ENCODE peak calls at places on chromosomes 11 and 22, in ten cellular contexts. E, J, R, W, U, S, Z, B, Y and N are unnamed samples.

GRCh38 chr11:19253817-19254216 is 13.1 kb upstream of the E2F8 start:
- DNase-seq in R (no peak), S (no peak), J (no peak), Z (no peak), B (no peak), E (no peak), U (no peak), W (no peak), Y (no peak), N (no peak)

GRCh38 chr22:22943521-22944267 is 56.1 kb downstream of the IGLL5 start:
- DNase-seq in E (peak), R (peak), Z (no peak), J (no peak), B (peak), W (no peak), Y (no peak), S (no peak), U (peak), N (peak)

GRCh38 chr22:23574371-23574811 is 5.7 kb downstream of the IGLL1 start:
- DNase-seq in W (no peak), Z (no peak), S (peak), J (no peak), E (no peak), Y (no peak), U (no peak), R (peak), B (no peak), N (no peak)

GRCh38 chr11:112364962-112365481 is 104.4 kb upstream of the PLET1 start:
- DNase-seq in B (no peak), Y (no peak), E (no peak), U (no peak), J (no peak), Z (no peak), S (no peak), W (no peak), R (no peak), N (no peak)

GRCh38 chr11:1073261-1073724 is 1.4 kb upstream of the MUC2 start:
- DNase-seq in J (peak), E (no peak), S (peak), W (peak), B (peak), Z (peak), R (peak), Y (peak), U (no peak), N (no peak)

GRCh38 chr11:44025727-44026126 is 22.1 kb upstream of the ACCSL start:
- DNase-seq in Y (no peak), R (no peak), U (no peak), B (no peak), W (no peak), E (no peak), S (no peak), J (no peak), Z (no peak), N (no peak)

GRCh38 chr11:13681470-13681869 is 13.0 kb downstream of the FAR1 start:
- DNase-seq in R (no peak), B (no peak), Y (no peak), S (no peak), E (no peak), U (no peak), W (no peak), Z (no peak), J (no peak), N (no peak)

GRCh38 chr11:102900346-102900745 is 25.6 kb upstream of the MMP12 start:
- DNase-seq in Z (no peak), Y (no peak), W (no peak), J (no peak), R (no peak), S (no peak), B (no peak), U (no peak), E (no peak), N (no peak)

GRCh38 chr11:72848846-72849466 is 34.7 kb downstream of the ATG16L2 start:
- DNase-seq in R (no peak), S (no peak), Z (no peak), Y (no peak), U (no peak), W (peak), B (no peak), J (no peak), E (peak), N (peak)

GRCh38 chr22:49915610-49916009 is 2.6 kb downstream of the ALG12 start:
- DNase-seq in B (no peak), U (no peak), W (no peak), E (peak), J (peak), Y (no peak), S (no peak), R (no peak), Z (no peak), N (no peak)

GRCh38 chr22:21968452-21969129 is 14.0 kb downstream of the TOP3B start:
- DNase-seq in W (no peak), S (no peak), Z (no peak), J (no peak), E (no peak), U (no peak), B (no peak), Y (no peak), R (no peak), N (no peak)

GRCh38 chr11:27427183-27427980 is 45.2 kb downstream of the LGR4 start:
- DNase-seq in W (no peak), S (no peak), U (no peak), Y (no peak), R (no peak), E (peak), J (no peak), Z (no peak), B (peak), N (no peak)

GRCh38 chr22:41939981-41940852 is 6.7 kb downstream of the CENPM start:
- DNase-seq in E (peak), B (peak), S (peak), U (peak), R (no peak), Y (peak), Z (no peak), J (no peak), W (no peak), N (peak)

GRCh38 chr11:59629996-59630395 is 14.4 kb upstream of the OSBP start:
- DNase-seq in Z (no peak), S (no peak), W (no peak), R (no peak), U (no peak), Y (no peak), B (no peak), J (no peak), E (no peak), N (no peak)

GRCh38 chr22:29307658-29308147 is 1.3 kb downstream of the GAS2L1 start:
- DNase-seq in R (no peak), U (no peak), B (no peak), Z (no peak), E (no peak), S (no peak), W (no peak), Y (no peak), J (no peak), N (no peak)

GRCh38 chr22:19344420-19344819 is 52.9 kb upstream of the CLTCL1 start:
- DNase-seq in J (no peak), U (no peak), R (no peak), S (no peak), B (no peak), Z (no peak), Y (no peak), E (no peak), W (no peak), N (no peak)

GRCh38 chr11:74311352-74311926 is at the start of gene P4HA3:
- DNase-seq in Z (peak), W (peak), Y (no peak), E (peak), U (peak), B (peak), S (peak), J (peak), R (peak), N (peak)
- TF ChIP-seq CTCF in Z (no peak), W (peak), Y (no peak), E (no peak), U (no peak), B (no peak), S (peak), J (no peak), R (peak), N (no peak)

GRCh38 chr22:30606455-30607299 is at the start of gene TCN2:
- DNase-seq in E (peak), S (peak), Y (peak), Z (no peak), W (peak), B (peak), J (peak), U (peak), R (peak), N (no peak)

GRCh38 chr22:30607939-30608338 is 965 bp downstream of the TCN2 start:
- DNase-seq in Z (no peak), E (no peak), B (no peak), R (no peak), J (no peak), S (no peak), W (no peak), U (no peak), Y (no peak), N (no peak)

GRCh38 chr22:30604723-30605122 is 2.3 kb upstream of the TCN2 start:
- DNase-seq in S (no peak), R (no peak), E (no peak), Y (no peak), Z (no peak), W (no peak), J (no peak), B (no peak), U (no peak), N (no peak)

GRCh38 chr22:30607300-30607930 is 441 bp downstream of the TCN2 start:
- DNase-seq in S (no peak), W (no peak), E (no peak), U (no peak), R (no peak), J (no peak), Z (no peak), Y (no peak), B (no peak), N (no peak)

GRCh38 chr22:30605449-30606110 is 1.4 kb upstream of the TCN2 start:
- DNase-seq in Z (peak), R (no peak), J (peak), Y (no peak), E (peak), S (peak), W (peak), U (no peak), B (peak), N (peak)
- H3K27ac ChIP-seq in Z (no peak), R (no peak), J (peak), Y (no peak), E (peak), S (peak), W (peak), U (no peak), B (peak), N (no peak)

GRCh38 chr11:66609951-66610617 is 6.3 kb upstream of the RBM14 start:
- DNase-seq in B (no peak), J (no peak), Y (no peak), S (no peak), Z (no peak), E (no peak), W (no peak), R (no peak), U (no peak), N (no peak)
- TF ChIP-seq CTCF in B (no peak), J (no peak), Y (no peak), S (no peak), Z (no peak), E (no peak), W (no peak), R (no peak), U (no peak), N (no peak)

GRCh38 chr11:45932217-45932616 is 9.8 kb downstream of the LARGE2 start:
- DNase-seq in R (no peak), S (no peak), J (no peak), W (no peak), E (no peak), Z (no peak), U (no peak), B (no peak), Y (no peak), N (no peak)

GRCh38 chr11:45934580-45935318 is 12.3 kb downstream of the LARGE2 start:
- DNase-seq in W (no peak), U (no peak), Y (no peak), Z (no peak), E (no peak), J (no peak), B (no peak), R (no peak), S (no peak), N (no peak)

GRCh38 chr11:45933131-45933821 is 10.8 kb downstream of the LARGE2 start:
- DNase-seq in E (no peak), Y (no peak), R (no peak), S (no peak), W (no peak), Z (no peak), U (no peak), B (peak), J (no peak), N (no peak)

GRCh38 chr11:45935349-45936064 is 13.1 kb downstream of the LARGE2 start:
- DNase-seq in S (no peak), Z (no peak), U (no peak), Y (no peak), W (no peak), E (no peak), B (no peak), J (no peak), R (no peak), N (no peak)

GRCh38 chr11:45933846-45934579 is 11.6 kb downstream of the LARGE2 start:
- DNase-seq in J (no peak), B (no peak), S (no peak), U (no peak), E (no peak), W (no peak), Z (no peak), R (no peak), Y (no peak), N (no peak)
- H3K27ac ChIP-seq in J (no peak), B (peak), S (no peak), U (no peak), E (no peak), W (no peak), Z (no peak), R (no peak), Y (peak), N (no peak)